ENCODE peak calls at places on chromosomes 12 and 14, in eight cellular contexts. One of them, this sample, is unnamed.

GRCh38 chr14:85532981-85533820 is 3.3 kb downstream of the FLRT2 start:
- DNase-seq in fibroblast of the aortic adventitia: peak
- DNase-seq in colonic mucosa: peak
- DNase-seq in neural progenitor cell: peak
- DNase-seq in GM23248: peak
- DNase-seq in transverse colon: no peak
- DNase-seq in NCI-H460: peak
- DNase-seq in stomach: peak
- DNase-seq in this sample: no peak

GRCh38 chr12:52205584-52206308 is 13.9 kb upstream of the KRT80 start:
- DNase-seq in colonic mucosa: no peak
- DNase-seq in neural progenitor cell: no peak
- DNase-seq in fibroblast of the aortic adventitia: no peak
- DNase-seq in stomach: no peak
- DNase-seq in transverse colon: no peak
- DNase-seq in NCI-H460: no peak
- DNase-seq in GM23248: no peak
- DNase-seq in this sample: no peak

GRCh38 chr14:88935083-88935482 is 110.6 kb downstream of the TTC8 start:
- DNase-seq in fibroblast of the aortic adventitia: no peak
- DNase-seq in GM23248: no peak
- DNase-seq in colonic mucosa: no peak
- DNase-seq in stomach: no peak
- DNase-seq in NCI-H460: no peak
- DNase-seq in transverse colon: no peak
- DNase-seq in neural progenitor cell: no peak
- DNase-seq in this sample: no peak

GRCh38 chr12:89832336-89832735 is 123.7 kb upstream of the ATP2B1 start:
- DNase-seq in neural progenitor cell: no peak
- DNase-seq in transverse colon: no peak
- DNase-seq in GM23248: no peak
- DNase-seq in colonic mucosa: no peak
- DNase-seq in fibroblast of the aortic adventitia: no peak
- DNase-seq in NCI-H460: no peak
- DNase-seq in stomach: no peak
- DNase-seq in this sample: no peak

GRCh38 chr14:105939810-105940508 is 413.6 kb downstream of the TMEM121 start:
- DNase-seq in fibroblast of the aortic adventitia: no peak
- DNase-seq in neural progenitor cell: no peak
- DNase-seq in GM23248: no peak
- DNase-seq in stomach: peak
- DNase-seq in NCI-H460: no peak
- DNase-seq in colonic mucosa: peak
- DNase-seq in transverse colon: no peak
- DNase-seq in this sample: peak

GRCh38 chr14:61765225-61765943 is 3.2 kb downstream of the SNAPC1 start:
- DNase-seq in transverse colon: no peak
- DNase-seq in colonic mucosa: no peak
- DNase-seq in fibroblast of the aortic adventitia: no peak
- DNase-seq in GM23248: peak
- DNase-seq in neural progenitor cell: no peak
- DNase-seq in stomach: no peak
- DNase-seq in NCI-H460: no peak
- DNase-seq in this sample: no peak

GRCh38 chr12:105477873-105478272 is 147.4 kb downstream of the C12orf75 start:
- DNase-seq in neural progenitor cell: no peak
- DNase-seq in GM23248: no peak
- DNase-seq in stomach: no peak
- DNase-seq in transverse colon: no peak
- DNase-seq in NCI-H460: no peak
- DNase-seq in fibroblast of the aortic adventitia: no peak
- DNase-seq in colonic mucosa: no peak
- DNase-seq in this sample: no peak

GRCh38 chr12:93459097-93459496 is 8.2 kb upstream of the MRPL42 start:
- DNase-seq in neural progenitor cell: no peak
- DNase-seq in fibroblast of the aortic adventitia: no peak
- DNase-seq in NCI-H460: no peak
- DNase-seq in stomach: no peak
- DNase-seq in colonic mucosa: no peak
- DNase-seq in GM23248: no peak
- DNase-seq in transverse colon: no peak
- DNase-seq in this sample: no peak

GRCh38 chr12:105590571-105590970 is 260.1 kb downstream of the C12orf75 start:
- DNase-seq in fibroblast of the aortic adventitia: no peak
- DNase-seq in stomach: no peak
- DNase-seq in GM23248: peak
- DNase-seq in neural progenitor cell: no peak
- DNase-seq in transverse colon: no peak
- DNase-seq in NCI-H460: no peak
- DNase-seq in colonic mucosa: no peak
- DNase-seq in this sample: no peak

GRCh38 chr12:65952737-65953209 is 128.5 kb downstream of the HMGA2 start:
- DNase-seq in stomach: no peak
- DNase-seq in NCI-H460: no peak
- DNase-seq in GM23248: peak
- DNase-seq in transverse colon: peak
- DNase-seq in colonic mucosa: peak
- DNase-seq in neural progenitor cell: no peak
- DNase-seq in fibroblast of the aortic adventitia: no peak
- DNase-seq in this sample: no peak

GRCh38 chr12:48442191-48442828 is 30.0 kb upstream of the ANP32D start:
- DNase-seq in stomach: no peak
- DNase-seq in transverse colon: no peak
- DNase-seq in neural progenitor cell: peak
- DNase-seq in colonic mucosa: no peak
- DNase-seq in fibroblast of the aortic adventitia: no peak
- DNase-seq in NCI-H460: no peak
- DNase-seq in GM23248: no peak
- DNase-seq in this sample: no peak

GRCh38 chr14:103213331-103213730 is 90.1 kb downstream of the TNFAIP2 start:
- DNase-seq in stomach: no peak
- DNase-seq in NCI-H460: no peak
- DNase-seq in transverse colon: no peak
- DNase-seq in neural progenitor cell: no peak
- DNase-seq in colonic mucosa: no peak
- DNase-seq in GM23248: no peak
- DNase-seq in fibroblast of the aortic adventitia: no peak
- DNase-seq in this sample: no peak

GRCh38 chr14:72863216-72864006 is 30.5 kb downstream of the DPF3 start:
- DNase-seq in colonic mucosa: no peak
- DNase-seq in NCI-H460: no peak
- DNase-seq in transverse colon: no peak
- DNase-seq in fibroblast of the aortic adventitia: no peak
- DNase-seq in GM23248: peak
- DNase-seq in neural progenitor cell: no peak
- DNase-seq in stomach: no peak
- DNase-seq in this sample: no peak

GRCh38 chr14:67436006-67436866 is 24.3 kb upstream of the PLEK2 start:
- DNase-seq in transverse colon: no peak
- DNase-seq in NCI-H460: no peak
- DNase-seq in GM23248: peak
- DNase-seq in stomach: no peak
- DNase-seq in fibroblast of the aortic adventitia: no peak
- DNase-seq in colonic mucosa: no peak
- DNase-seq in neural progenitor cell: no peak
- DNase-seq in this sample: no peak

GRCh38 chr14:94423465-94424056 is 29.0 kb downstream of the SERPINA11 start:
- DNase-seq in fibroblast of the aortic adventitia: peak
- DNase-seq in stomach: peak
- DNase-seq in neural progenitor cell: peak
- DNase-seq in transverse colon: peak
- DNase-seq in NCI-H460: peak
- DNase-seq in colonic mucosa: peak
- DNase-seq in GM23248: peak
- DNase-seq in this sample: no peak

GRCh38 chr12:65495233-65495632 is 216.8 kb downstream of the MSRB3 start:
- DNase-seq in stomach: no peak
- DNase-seq in fibroblast of the aortic adventitia: peak
- DNase-seq in neural progenitor cell: no peak
- DNase-seq in GM23248: peak
- DNase-seq in transverse colon: no peak
- DNase-seq in NCI-H460: no peak
- DNase-seq in colonic mucosa: no peak
- DNase-seq in this sample: no peak

GRCh38 chr14:24941719-24942118 is 108.2 kb downstream of the STXBP6 start:
- DNase-seq in fibroblast of the aortic adventitia: no peak
- DNase-seq in stomach: peak
- DNase-seq in transverse colon: peak
- DNase-seq in neural progenitor cell: no peak
- DNase-seq in GM23248: no peak
- DNase-seq in colonic mucosa: peak
- DNase-seq in NCI-H460: no peak
- DNase-seq in this sample: no peak

GRCh38 chr14:99245541-99246511 is 26.2 kb downstream of the BCL11B start:
- DNase-seq in GM23248: no peak
- DNase-seq in neural progenitor cell: peak
- DNase-seq in stomach: no peak
- DNase-seq in NCI-H460: no peak
- DNase-seq in fibroblast of the aortic adventitia: no peak
- DNase-seq in colonic mucosa: no peak
- DNase-seq in transverse colon: no peak
- DNase-seq in this sample: no peak

GRCh38 chr12:1053690-1054089 is 62.7 kb downstream of the ERC1 start:
- DNase-seq in GM23248: no peak
- DNase-seq in transverse colon: no peak
- DNase-seq in stomach: no peak
- DNase-seq in colonic mucosa: no peak
- DNase-seq in fibroblast of the aortic adventitia: no peak
- DNase-seq in NCI-H460: no peak
- DNase-seq in neural progenitor cell: no peak
- DNase-seq in this sample: no peak

GRCh38 chr14:63474844-63475243 is 68.3 kb downstream of the PPP2R5E start:
- DNase-seq in GM23248: no peak
- DNase-seq in stomach: no peak
- DNase-seq in colonic mucosa: no peak
- DNase-seq in neural progenitor cell: no peak
- DNase-seq in transverse colon: no peak
- DNase-seq in NCI-H460: no peak
- DNase-seq in fibroblast of the aortic adventitia: no peak
- DNase-seq in this sample: no peak

GRCh38 chr14:30679032-30679431 is 56.9 kb downstream of the SCFD1 start:
- DNase-seq in GM23248: no peak
- DNase-seq in colonic mucosa: no peak
- DNase-seq in fibroblast of the aortic adventitia: no peak
- DNase-seq in neural progenitor cell: no peak
- DNase-seq in transverse colon: no peak
- DNase-seq in NCI-H460: no peak
- DNase-seq in stomach: no peak
- DNase-seq in this sample: no peak

GRCh38 chr12:64514456-64514855 is 62.5 kb downstream of the TBK1 start:
- DNase-seq in neural progenitor cell: no peak
- DNase-seq in transverse colon: no peak
- DNase-seq in colonic mucosa: no peak
- DNase-seq in GM23248: no peak
- DNase-seq in fibroblast of the aortic adventitia: no peak
- DNase-seq in stomach: no peak
- DNase-seq in NCI-H460: no peak
- DNase-seq in this sample: no peak

GRCh38 chr14:57405562-57405961 is 15.2 kb downstream of the NAA30 start:
- DNase-seq in colonic mucosa: no peak
- DNase-seq in fibroblast of the aortic adventitia: no peak
- DNase-seq in neural progenitor cell: no peak
- DNase-seq in GM23248: no peak
- DNase-seq in stomach: no peak
- DNase-seq in transverse colon: no peak
- DNase-seq in NCI-H460: no peak
- DNase-seq in this sample: no peak

GRCh38 chr14:70982204-70982603 is 74.9 kb downstream of the PCNX1 start:
- DNase-seq in fibroblast of the aortic adventitia: no peak
- DNase-seq in colonic mucosa: no peak
- DNase-seq in stomach: no peak
- DNase-seq in transverse colon: no peak
- DNase-seq in NCI-H460: no peak
- DNase-seq in neural progenitor cell: no peak
- DNase-seq in GM23248: no peak
- DNase-seq in this sample: no peak

GRCh38 chr12:64385468-64385867 is 5.1 kb downstream of the C12orf56 start:
- DNase-seq in fibroblast of the aortic adventitia: peak
- DNase-seq in neural progenitor cell: no peak
- DNase-seq in colonic mucosa: no peak
- DNase-seq in GM23248: peak
- DNase-seq in transverse colon: no peak
- DNase-seq in NCI-H460: no peak
- DNase-seq in stomach: no peak
- DNase-seq in this sample: no peak

GRCh38 chr12:12922191-12922616 is 29.8 kb downstream of the GPRC5D start:
- DNase-seq in neural progenitor cell: no peak
- DNase-seq in stomach: no peak
- DNase-seq in colonic mucosa: no peak
- DNase-seq in transverse colon: no peak
- DNase-seq in GM23248: peak
- DNase-seq in fibroblast of the aortic adventitia: peak
- DNase-seq in NCI-H460: no peak
- DNase-seq in this sample: no peak

GRCh38 chr12:110501378-110501721 is 561 bp downstream of the VPS29 start:
- DNase-seq in colonic mucosa: peak
- DNase-seq in fibroblast of the aortic adventitia: peak
- DNase-seq in GM23248: peak
- DNase-seq in stomach: peak
- DNase-seq in neural progenitor cell: peak
- DNase-seq in transverse colon: no peak
- DNase-seq in NCI-H460: peak
- DNase-seq in this sample: no peak

GRCh38 chr12:11085419-11085818 is 6.7 kb downstream of the TAS2R43 start:
- DNase-seq in NCI-H460: no peak
- DNase-seq in transverse colon: no peak
- DNase-seq in colonic mucosa: no peak
- DNase-seq in stomach: no peak
- DNase-seq in GM23248: no peak
- DNase-seq in fibroblast of the aortic adventitia: peak
- DNase-seq in neural progenitor cell: no peak
- DNase-seq in this sample: no peak

This sample was measured in central memory CD4-positive, alpha-beta T cell.